ENCODE peak calls at places on chromosomes 7 and 10, in five cellular contexts. X, C, K, V and N are unnamed samples.

GRCh38 chr10:88659725-88660592 is 4.3 kb upstream of the LIPF start:
- DNase-seq in X (no peak), C (no peak), V (no peak), K (no peak), N (no peak)

GRCh38 chr10:101617102-101617823 is 29.1 kb downstream of the DPCD start:
- DNase-seq in C (no peak), K (no peak), X (no peak), V (no peak), N (no peak)

GRCh38 chr10:67878133-67878532 is 6.3 kb upstream of the SIRT1 start:
- DNase-seq in V (no peak), K (no peak), C (no peak), X (no peak), N (no peak)

GRCh38 chr7:26101471-26102151 is 50.4 kb upstream of the NFE2L3 start:
- DNase-seq in X (no peak), K (no peak), C (no peak), V (no peak), N (no peak)

GRCh38 chr10:12214763-12215218 is 18.8 kb downstream of the CDC123 start:
- DNase-seq in X (peak; percentile 62), K (no peak), V (no peak), C (no peak), N (peak; percentile 73)

GRCh38 chr7:117673367-117673766 is 193.5 kb downstream of the CFTR start:
- DNase-seq in V (no peak), X (no peak), K (no peak), C (no peak), N (no peak)

GRCh38 chr10:93352638-93353383 is 129.3 kb downstream of the MYOF start:
- DNase-seq in V (no peak), C (no peak), X (peak; percentile 54), K (no peak), N (peak; percentile 57)

GRCh38 chr7:102938679-102939078 is 25.9 kb downstream of the LRRC17 start:
- DNase-seq in K (no peak), V (no peak), C (no peak), X (no peak), N (no peak)

GRCh38 chr10:26334932-26335573 is 103.1 kb upstream of the APBB1IP start:
- DNase-seq in V (no peak), X (peak; percentile 55), K (peak; percentile 66), C (peak; percentile 16), N (peak; percentile 65)

GRCh38 chr10:44008270-44008916 is 359.7 kb upstream of the ZNF32 start:
- DNase-seq in K (no peak), C (peak; percentile 84), X (no peak), V (no peak), N (no peak)

GRCh38 chr7:132394283-132395003 is 181.8 kb downstream of the PLXNA4 start:
- DNase-seq in V (no peak), K (peak; percentile 2), X (no peak), C (no peak), N (no peak)

GRCh38 chr10:133154996-133155778 is 4.8 kb upstream of the KNDC1 start:
- DNase-seq in V (peak; percentile 78), C (no peak), K (no peak), X (no peak), N (no peak)

GRCh38 chr10:4013651-4014085 is 228.7 kb upstream of the KLF6 start:
- DNase-seq in C (no peak), V (no peak), X (no peak), K (no peak), N (no peak)

GRCh38 chr10:58050575-58050974 is 217.1 kb downstream of the IPMK start:
- DNase-seq in C (no peak), V (no peak), X (no peak), K (no peak), N (no peak)

GRCh38 chr7:113331155-113331898 is 213.0 kb upstream of the SMIM30 start:
- DNase-seq in K (no peak), V (peak; percentile 50), X (no peak), C (no peak), N (no peak)

GRCh38 chr10:73601486-73601921 is 10.4 kb upstream of the USP54 start:
- DNase-seq in V (peak; percentile 49), K (no peak), X (no peak), C (peak; percentile 95), N (no peak)

GRCh38 chr10:129074939-129075338 is 392.1 kb upstream of the MGMT start:
- DNase-seq in V (no peak), X (no peak), K (no peak), C (no peak), N (no peak)

GRCh38 chr10:27815261-27815660 is 69.6 kb upstream of the MKX start:
- DNase-seq in K (no peak), X (no peak), C (no peak), V (no peak), N (no peak)

GRCh38 chr7:480531-481218 is 39.0 kb downstream of the PDGFA start:
- DNase-seq in X (no peak), K (no peak), V (no peak), C (no peak), N (peak; percentile 32)

GRCh38 chr10:90968448-90969086 is 47.7 kb upstream of the ANKRD1 start:
- DNase-seq in K (no peak), V (no peak), C (peak; percentile 87), X (peak; percentile 86), N (peak; percentile 79)

GRCh38 chr7:142001163-142001874 is 5.6 kb downstream of the MGAM start:
- DNase-seq in V (no peak), X (no peak), C (peak; percentile 55), K (peak; percentile 21), N (no peak)

GRCh38 chr10:79357180-79357579 is 9.9 kb downstream of the PPIF start:
- DNase-seq in C (no peak), X (no peak), K (no peak), V (peak; percentile 20), N (no peak)

GRCh38 chr10:86968994-86969355 is 693 bp downstream of the ADIRF start:
- DNase-seq in K (no peak), X (no peak), V (peak; percentile 90), C (no peak), N (no peak)

GRCh38 chr7:157875230-157876179 is 538.7 kb downstream of the DNAJB6 start:
- DNase-seq in C (no peak), V (no peak), X (no peak), K (peak; percentile 23), N (no peak)

DNA sequence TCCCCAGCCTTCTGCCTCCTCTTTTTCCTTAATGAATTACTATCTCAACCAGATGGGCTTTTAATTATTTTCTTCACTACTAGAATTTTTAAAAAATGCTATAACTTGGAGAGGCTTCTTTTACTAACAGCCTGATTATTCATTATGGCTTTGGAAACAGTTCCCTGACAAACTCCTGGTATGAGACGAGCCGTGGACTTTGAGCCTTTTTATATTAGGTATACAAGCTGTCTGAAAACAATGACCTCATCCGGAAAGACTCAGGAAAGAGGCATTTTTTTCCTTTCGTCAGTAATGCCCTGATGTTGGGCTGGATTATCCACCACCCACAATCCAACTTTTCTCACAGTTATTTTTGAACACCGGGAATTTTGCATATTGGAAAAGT is 26.7 kb upstream of the ABLIM1 start:
- DNase-seq in K (no peak), X (peak; percentile 71), C (peak; percentile 50), V (no peak), N (peak; percentile 74)
- H3K4me3 ChIP-seq in K (no peak overlapping the region), X (no peak overlapping the region), C (no peak overlapping the region), V (no peak overlapping the region), N (no peak overlapping the region)

GRCh38 chr7:140005754-140006503 is 56.8 kb downstream of the PARP12 start:
- DNase-seq in V (no peak), C (no peak), K (peak; percentile 48), X (no peak), N (peak; percentile 42)
- TF ChIP-seq CTCF in V (no peak), C (peak; percentile 44), K (peak; percentile 70), X (peak; percentile 55), N (peak; percentile 55)

GRCh38 chr7:8141070-8141469 is 120.9 kb downstream of the ICA1 start:
- DNase-seq in X (no peak), V (no peak), K (no peak), C (no peak), N (no peak)
- H3K4me3 ChIP-seq in X (no peak overlapping the region), V (no peak overlapping the region), K (no peak overlapping the region), C (no peak overlapping the region), N (no peak overlapping the region)

DNA sequence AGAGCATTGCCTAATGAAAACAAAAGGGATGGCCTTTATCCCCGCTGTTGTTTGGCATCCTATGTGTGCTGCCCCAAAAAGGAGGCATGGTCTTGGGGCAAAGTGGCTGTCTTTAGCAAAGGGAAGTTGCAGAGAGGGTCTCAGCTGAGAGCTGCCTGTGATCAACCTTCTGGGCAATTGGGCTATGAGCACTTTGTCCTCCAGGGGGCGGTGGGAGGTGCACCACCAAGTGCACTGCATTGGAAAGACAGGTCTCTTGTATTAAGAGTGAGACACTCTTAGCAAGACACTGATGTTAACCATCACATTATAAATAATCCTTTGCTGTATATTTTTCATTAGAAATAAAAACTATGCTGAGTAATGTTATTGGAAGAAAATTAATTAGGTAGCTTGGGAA is 314.8 kb downstream of the POM121L12 start:
- DNase-seq in V (no peak), C (no peak), X (no peak), K (no peak), N (no peak)
- TF ChIP-seq CTCF in V (no peak), C (peak; percentile 66), X (peak; percentile 41), K (peak; percentile 34), N (peak; percentile 33)

GRCh38 chr10:878333-878753 is 53.2 kb downstream of the LARP4B start:
- DNase-seq in K (no peak), V (no peak), X (no peak), C (no peak), N (peak; percentile 72)
- H3K4me3 ChIP-seq in K (no peak overlapping the region), V (no peak overlapping the region), X (no peak overlapping the region), C (no peak overlapping the region), N (no peak overlapping the region)

GRCh38 chr10:126373982-126374381 is 14.3 kb downstream of the ADAM12 start:
- DNase-seq in V (no peak), C (no peak), X (peak; percentile 78), K (no peak), N (peak; percentile 71)

GRCh38 chr10:126374435-126374834 is 13.8 kb downstream of the ADAM12 start:
- DNase-seq in X (no peak), V (no peak), C (no peak), K (no peak), N (no peak)

GRCh38 chr10:126375299-126375698 is 13.0 kb downstream of the ADAM12 start:
- DNase-seq in X (no peak), K (no peak), C (no peak), V (no peak), N (no peak)

GRCh38 chr10:126372359-126372758 is 15.9 kb downstream of the ADAM12 start:
- DNase-seq in K (no peak), C (no peak), X (no peak), V (no peak), N (no peak)

DNA sequence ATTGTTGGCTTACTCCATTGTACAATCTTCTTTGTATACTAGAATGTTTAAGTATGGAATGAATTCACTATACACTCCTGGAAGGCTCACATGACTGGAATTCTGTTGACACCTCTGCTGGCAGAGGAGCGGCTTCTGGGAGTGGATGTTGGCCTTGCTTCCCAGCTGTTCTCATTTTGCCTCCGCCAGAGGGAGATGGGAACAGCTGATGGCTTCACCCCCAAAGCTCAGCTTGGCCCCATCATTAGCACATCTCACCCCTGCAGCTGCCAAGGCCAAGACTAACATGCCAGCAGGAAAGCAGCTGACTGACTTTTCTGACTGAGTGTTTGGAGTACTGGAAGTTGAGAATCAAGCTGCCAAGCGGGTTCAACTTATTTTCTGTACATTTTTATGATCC is 15.1 kb downstream of the ADAM12 start:
- DNase-seq in V (no peak), X (no peak), C (no peak), K (no peak), N (no peak)
- TF ChIP-seq CTCF in V (no peak), X (no peak), C (no peak), K (no peak), N (no peak)

GRCh38 chr10:30034433-30035137 is 24.8 kb downstream of the JCAD start:
- DNase-seq in V (no peak), K (no peak), X (no peak), C (no peak), N (no peak)
- H3K4me3 ChIP-seq in V (no peak overlapping the region), K (no peak overlapping the region), X (no peak overlapping the region), C (no peak overlapping the region), N (no peak overlapping the region)